ENCODE peak calls at places on chromosomes 2 and 18, in seven cellular contexts. One of them, this sample, is unnamed.

GRCh38 chr2:96584017-96584416 is 47.5 kb downstream of the ARID5A start:
- DNase-seq in GM12878: no peak
- DNase-seq in esophagus squamous epithelium: no peak
- DNase-seq in GM12892: no peak
- DNase-seq in HCT116: no peak
- DNase-seq in A549: no peak
- DNase-seq in GM12891: no peak
- DNase-seq in this sample: no peak

GRCh38 chr2:159073256-159073655 is 104.8 kb downstream of the TANC1 start:
- DNase-seq in GM12878: no peak
- DNase-seq in esophagus squamous epithelium: no peak
- DNase-seq in GM12892: no peak
- DNase-seq in HCT116: no peak
- DNase-seq in A549: no peak
- DNase-seq in GM12891: no peak
- DNase-seq in this sample: no peak

GRCh38 chr18:46434629-46435028 is 222.4 kb downstream of the LOXHD1 start:
- DNase-seq in GM12878: no peak
- DNase-seq in esophagus squamous epithelium: no peak
- DNase-seq in GM12892: no peak
- DNase-seq in HCT116: no peak
- DNase-seq in A549: no peak
- DNase-seq in GM12891: no peak
- DNase-seq in this sample: no peak

GRCh38 chr2:63789318-63790051 is 52.2 kb upstream of the UGP2 start:
- DNase-seq in GM12878: no peak
- DNase-seq in esophagus squamous epithelium: no peak
- DNase-seq in GM12892: no peak
- DNase-seq in HCT116: no peak
- DNase-seq in A549: no peak
- DNase-seq in GM12891: no peak
- DNase-seq in this sample: no peak

GRCh38 chr2:211035548-211036185 is 479.3 kb downstream of the CPS1 start:
- DNase-seq in GM12878: no peak
- DNase-seq in esophagus squamous epithelium: no peak
- DNase-seq in GM12892: no peak
- DNase-seq in HCT116: peak
- DNase-seq in A549: no peak
- DNase-seq in GM12891: no peak
- DNase-seq in this sample: peak

GRCh38 chr2:50594233-50594632 is 437.7 kb downstream of the NRXN1 start:
- DNase-seq in GM12878: no peak
- DNase-seq in esophagus squamous epithelium: no peak
- DNase-seq in GM12892: no peak
- DNase-seq in HCT116: no peak
- DNase-seq in A549: no peak
- DNase-seq in GM12891: no peak
- DNase-seq in this sample: no peak

GRCh38 chr2:233435436-233436190 is 81.3 kb downstream of the DGKD start:
- DNase-seq in GM12878: no peak
- DNase-seq in esophagus squamous epithelium: no peak
- DNase-seq in GM12892: no peak
- DNase-seq in HCT116: no peak
- DNase-seq in A549: no peak
- DNase-seq in GM12891: no peak
- DNase-seq in this sample: no peak

GRCh38 chr18:78652001-78652545 is 327.5 kb upstream of the SALL3 start:
- DNase-seq in GM12878: no peak
- DNase-seq in esophagus squamous epithelium: no peak
- DNase-seq in GM12892: no peak
- DNase-seq in HCT116: no peak
- DNase-seq in A549: no peak
- DNase-seq in GM12891: no peak
- DNase-seq in this sample: no peak

GRCh38 chr2:160652236-160652635 is 158.6 kb upstream of the RBMS1 start:
- DNase-seq in GM12878: no peak
- DNase-seq in esophagus squamous epithelium: no peak
- DNase-seq in GM12892: no peak
- DNase-seq in HCT116: no peak
- DNase-seq in A549: no peak
- DNase-seq in GM12891: no peak
- DNase-seq in this sample: no peak

GRCh38 chr2:206211657-206212255 is 52.1 kb downstream of the EEF1B2 start:
- DNase-seq in GM12878: no peak
- DNase-seq in esophagus squamous epithelium: no peak
- DNase-seq in GM12892: no peak
- DNase-seq in HCT116: no peak
- DNase-seq in A549: no peak
- DNase-seq in GM12891: no peak
- DNase-seq in this sample: no peak

GRCh38 chr2:68404901-68405799 is 40.1 kb downstream of the PLEK start:
- DNase-seq in GM12878: no peak
- DNase-seq in esophagus squamous epithelium: no peak
- DNase-seq in GM12892: no peak
- DNase-seq in HCT116: no peak
- DNase-seq in A549: no peak
- DNase-seq in GM12891: no peak
- DNase-seq in this sample: no peak

GRCh38 chr2:230636684-230637271 is 75.9 kb upstream of the CAB39 start:
- DNase-seq in GM12878: no peak
- DNase-seq in esophagus squamous epithelium: no peak
- DNase-seq in GM12892: no peak
- DNase-seq in HCT116: no peak
- DNase-seq in A549: no peak
- DNase-seq in GM12891: no peak
- DNase-seq in this sample: no peak

GRCh38 chr2:170747921-170748320 is 22.3 kb upstream of the ERICH2 start:
- DNase-seq in GM12878: no peak
- DNase-seq in esophagus squamous epithelium: no peak
- DNase-seq in GM12892: no peak
- DNase-seq in HCT116: no peak
- DNase-seq in A549: no peak
- DNase-seq in GM12891: no peak
- DNase-seq in this sample: no peak

GRCh38 chr2:73110622-73111299 is 2.0 kb downstream of the RAB11FIP5 start:
- DNase-seq in GM12878: no peak
- DNase-seq in esophagus squamous epithelium: no peak
- DNase-seq in GM12892: no peak
- DNase-seq in HCT116: no peak
- DNase-seq in A549: no peak
- DNase-seq in GM12891: no peak
- DNase-seq in this sample: no peak

GRCh38 chr2:73111300-73112025 is 1.3 kb downstream of the RAB11FIP5 start:
- DNase-seq in GM12878: no peak
- DNase-seq in esophagus squamous epithelium: no peak
- DNase-seq in GM12892: no peak
- DNase-seq in HCT116: peak
- DNase-seq in A549: peak
- DNase-seq in GM12891: no peak
- DNase-seq in this sample: no peak

GRCh38 chr2:73113634-73113958 is 848 bp upstream of the RAB11FIP5 start:
- DNase-seq in GM12878: no peak
- DNase-seq in esophagus squamous epithelium: no peak
- DNase-seq in GM12892: no peak
- DNase-seq in HCT116: no peak
- DNase-seq in A549: no peak
- DNase-seq in GM12891: no peak
- DNase-seq in this sample: no peak

GRCh38 chr2:73112913-73113633 is at the start of gene RAB11FIP5:
- DNase-seq in GM12878: no peak
- DNase-seq in esophagus squamous epithelium: no peak
- DNase-seq in GM12892: peak
- DNase-seq in HCT116: peak
- DNase-seq in A549: peak
- DNase-seq in GM12891: peak
- DNase-seq in this sample: peak

DNA sequence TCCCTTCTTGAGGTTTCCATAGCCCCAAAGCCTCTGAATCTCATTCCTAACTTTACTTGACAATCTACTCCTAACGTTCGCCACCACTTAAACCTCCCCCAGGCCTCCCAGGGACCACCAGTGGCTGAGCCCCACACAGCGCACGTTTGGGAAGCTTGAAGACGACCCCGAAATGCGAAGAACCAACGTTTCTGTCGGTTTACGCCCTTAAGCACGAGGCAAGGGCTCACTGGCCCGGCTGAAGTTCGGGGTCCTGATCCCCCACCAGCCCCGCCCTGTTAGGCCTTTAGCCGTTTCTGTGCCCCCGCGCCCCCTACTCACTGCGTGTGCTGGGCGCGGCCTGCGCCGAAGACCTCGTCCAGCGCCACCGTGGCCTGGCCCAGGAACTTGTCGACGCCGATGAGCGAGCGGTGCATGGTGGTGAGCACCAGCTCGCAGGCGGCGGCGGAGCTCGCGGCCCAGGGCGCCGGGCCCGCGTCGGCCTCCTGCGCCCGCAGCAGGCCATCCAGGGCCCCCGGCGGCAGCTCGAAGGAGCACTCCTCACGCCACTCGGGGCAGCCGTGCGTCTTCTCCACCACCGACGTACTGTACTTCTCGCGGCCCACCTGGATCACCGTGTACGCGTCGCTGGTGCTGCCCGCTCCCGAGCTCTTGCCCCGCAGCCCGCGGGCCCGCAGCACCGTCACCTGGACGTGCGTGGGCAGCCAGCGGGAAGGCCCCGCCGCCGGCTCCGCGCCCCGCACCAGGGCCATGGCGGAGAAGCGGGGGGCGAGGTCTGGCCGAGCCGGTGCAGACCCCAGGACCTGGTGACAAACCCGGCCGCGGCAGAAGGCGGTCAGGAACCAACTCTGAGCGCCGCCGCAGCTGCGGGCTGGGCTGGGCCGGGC is 479 bp downstream of the RAB11FIP5 start:
- DNase-seq in GM12878: no peak
- DNase-seq in esophagus squamous epithelium: no peak
- DNase-seq in GM12892: no peak
- DNase-seq in HCT116: peak
- DNase-seq in A549: no peak
- DNase-seq in GM12891: no peak
- DNase-seq in this sample: peak
- TF ChIP-seq POLR2A in GM12878: no peak
- TF ChIP-seq POLR2A in esophagus squamous epithelium: no peak
- TF ChIP-seq POLR2A in GM12892: no peak
- TF ChIP-seq POLR2A in HCT116: no peak
- TF ChIP-seq POLR2A in A549: no peak
- TF ChIP-seq POLR2A in GM12891: no peak
- TF ChIP-seq POLR2A in this sample: no peak

GRCh38 chr18:11283531-11284071 is 134.2 kb upstream of the PIEZO2 start:
- DNase-seq in GM12878: no peak
- DNase-seq in esophagus squamous epithelium: no peak
- DNase-seq in GM12892: no peak
- DNase-seq in HCT116: no peak
- DNase-seq in A549: no peak
- DNase-seq in GM12891: no peak
- DNase-seq in this sample: no peak
- TF ChIP-seq POLR2A in GM12878: no peak
- TF ChIP-seq POLR2A in esophagus squamous epithelium: no peak
- TF ChIP-seq POLR2A in GM12892: no peak
- TF ChIP-seq POLR2A in HCT116: no peak
- TF ChIP-seq POLR2A in A549: no peak
- TF ChIP-seq POLR2A in GM12891: no peak
- TF ChIP-seq POLR2A in this sample: no peak

GRCh38 chr2:27050996-27051901 is at the start of gene AGBL5:
- DNase-seq in GM12878: peak
- DNase-seq in esophagus squamous epithelium: peak
- DNase-seq in GM12892: peak
- DNase-seq in HCT116: peak
- DNase-seq in A549: peak
- DNase-seq in GM12891: peak
- DNase-seq in this sample: peak

GRCh38 chr2:27053321-27053720 is 1.9 kb downstream of the AGBL5 start:
- DNase-seq in GM12878: no peak
- DNase-seq in esophagus squamous epithelium: no peak
- DNase-seq in GM12892: no peak
- DNase-seq in HCT116: no peak
- DNase-seq in A549: no peak
- DNase-seq in GM12891: no peak
- DNase-seq in this sample: no peak

GRCh38 chr2:27049422-27050280 is 1.8 kb upstream of the AGBL5 start:
- DNase-seq in GM12878: no peak
- DNase-seq in esophagus squamous epithelium: no peak
- DNase-seq in GM12892: peak
- DNase-seq in HCT116: no peak
- DNase-seq in A549: peak
- DNase-seq in GM12891: peak
- DNase-seq in this sample: no peak

GRCh38 chr2:27051902-27052645 is 606 bp downstream of the AGBL5 start:
- DNase-seq in GM12878: no peak
- DNase-seq in esophagus squamous epithelium: no peak
- DNase-seq in GM12892: no peak
- DNase-seq in HCT116: no peak
- DNase-seq in A549: peak
- DNase-seq in GM12891: no peak
- DNase-seq in this sample: peak

DNA sequence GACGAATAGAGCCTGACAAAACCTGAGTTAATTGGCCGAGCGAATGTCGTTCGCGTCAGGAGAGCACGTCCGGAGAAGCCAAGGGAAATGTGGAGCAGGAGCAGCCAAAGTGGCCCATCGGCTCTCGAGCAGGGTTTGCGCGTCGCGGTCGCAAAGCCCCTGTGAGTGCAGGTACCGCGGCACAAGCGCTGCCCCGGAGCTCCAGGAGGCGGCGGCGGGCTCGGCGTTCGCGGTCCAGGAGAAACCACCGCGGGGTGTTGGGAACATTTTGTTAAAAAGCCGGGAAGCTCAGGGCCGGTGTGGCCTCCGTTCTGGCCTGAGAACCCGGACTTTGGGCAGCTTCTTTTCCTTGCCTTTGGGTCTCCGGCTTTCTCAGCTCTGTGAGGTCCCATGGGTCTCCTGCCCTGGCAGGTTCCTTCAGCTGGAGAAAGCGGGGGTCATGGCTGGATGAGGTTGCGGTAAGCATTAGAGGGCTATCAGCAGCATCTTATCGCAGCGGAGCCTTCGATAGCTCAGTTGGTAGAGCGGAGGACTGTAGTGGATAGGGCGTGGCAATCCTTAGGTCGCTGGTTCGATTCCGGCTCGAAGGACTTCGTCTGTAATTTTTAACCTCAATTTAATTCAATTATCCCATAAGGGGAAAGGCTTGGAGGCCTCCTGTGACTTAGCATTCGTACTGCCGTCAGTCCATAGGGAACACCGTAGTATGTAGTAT is 1.0 kb upstream of the AGBL5 start:
- DNase-seq in GM12878: peak
- DNase-seq in esophagus squamous epithelium: peak
- DNase-seq in GM12892: peak
- DNase-seq in HCT116: peak
- DNase-seq in A549: peak
- DNase-seq in GM12891: peak
- DNase-seq in this sample: peak
- TF ChIP-seq POLR2A in GM12878: peak
- TF ChIP-seq POLR2A in esophagus squamous epithelium: no peak
- TF ChIP-seq POLR2A in GM12892: no peak
- TF ChIP-seq POLR2A in HCT116: peak
- TF ChIP-seq POLR2A in A549: peak
- TF ChIP-seq POLR2A in GM12891: peak
- TF ChIP-seq POLR2A in this sample: no peak

DNA sequence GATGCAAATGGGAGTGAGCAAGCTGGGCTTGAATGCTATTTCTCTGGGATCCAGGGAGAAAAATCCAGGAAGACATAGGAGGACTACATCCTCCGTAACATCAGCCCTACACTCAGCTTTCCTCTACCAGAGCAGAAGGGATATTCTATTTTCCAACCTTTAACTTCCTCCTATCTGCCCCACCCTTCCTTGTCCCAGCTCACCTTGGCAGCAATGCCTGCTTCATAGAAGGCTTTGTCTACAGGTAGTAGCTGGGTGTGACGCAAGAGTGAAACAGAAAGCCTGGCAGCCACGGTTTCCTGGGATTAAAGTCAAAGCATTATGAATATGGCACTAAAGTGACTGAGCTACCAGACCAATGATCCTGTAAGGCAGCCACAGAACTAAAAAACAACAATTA is 3.9 kb downstream of the KRTCAP3 start:
- DNase-seq in GM12878: no peak
- DNase-seq in esophagus squamous epithelium: no peak
- DNase-seq in GM12892: no peak
- DNase-seq in HCT116: no peak
- DNase-seq in A549: no peak
- DNase-seq in GM12891: no peak
- DNase-seq in this sample: no peak
- TF ChIP-seq POLR2A in GM12878: no peak
- TF ChIP-seq POLR2A in esophagus squamous epithelium: no peak
- TF ChIP-seq POLR2A in GM12892: no peak
- TF ChIP-seq POLR2A in HCT116: no peak
- TF ChIP-seq POLR2A in A549: no peak
- TF ChIP-seq POLR2A in GM12891: no peak
- TF ChIP-seq POLR2A in this sample: no peak